ENCODE peak calls at places on chromosomes 13 and 19, in five cellular contexts. One of them, this sample, is unnamed. For H3K36me3, the result is how much of the 10 kb centered on the place peaks cover.

GRCh38 chr13:113651511-113652403 is 6.2 kb downstream of the ATP4B start:
- DNase-seq in mammary epithelial cell: no peak
- DNase-seq in prostate gland: no peak
- DNase-seq in heart left ventricle: peak
- DNase-seq in adrenal gland: peak
- DNase-seq in this sample: no peak

GRCh38 chr19:50556236-50557008 is 11.8 kb downstream of the LRRC4B start:
- DNase-seq in mammary epithelial cell: peak
- DNase-seq in prostate gland: peak
- DNase-seq in heart left ventricle: peak
- DNase-seq in adrenal gland: peak
- DNase-seq in this sample: peak

GRCh38 chr19:43766755-43767043 is 11.9 kb upstream of the SMG9 start:
- DNase-seq in mammary epithelial cell: no peak
- DNase-seq in prostate gland: no peak
- DNase-seq in heart left ventricle: no peak
- DNase-seq in adrenal gland: no peak
- DNase-seq in this sample: no peak

GRCh38 chr13:113783966-113784644 is 25.1 kb downstream of the TMEM255B start:
- DNase-seq in mammary epithelial cell: no peak
- DNase-seq in prostate gland: no peak
- DNase-seq in heart left ventricle: no peak
- DNase-seq in adrenal gland: no peak
- DNase-seq in this sample: no peak

GRCh38 chr19:40249201-40249600 is 22.7 kb upstream of the CCNP start:
- DNase-seq in mammary epithelial cell: no peak
- DNase-seq in prostate gland: peak
- DNase-seq in heart left ventricle: no peak
- DNase-seq in adrenal gland: no peak
- DNase-seq in this sample: no peak

GRCh38 chr13:75635621-75636338 is at the start of gene LMO7:
- DNase-seq in mammary epithelial cell: peak
- DNase-seq in prostate gland: peak
- DNase-seq in heart left ventricle: peak
- DNase-seq in adrenal gland: peak
- DNase-seq in this sample: no peak

GRCh38 chr19:19651076-19651475 is 7.6 kb upstream of the GMIP start:
- DNase-seq in mammary epithelial cell: no peak
- DNase-seq in prostate gland: no peak
- DNase-seq in heart left ventricle: peak
- DNase-seq in adrenal gland: no peak
- DNase-seq in this sample: no peak

GRCh38 chr19:29672933-29673336 is 7.7 kb downstream of the PLEKHF1 start:
- DNase-seq in mammary epithelial cell: no peak
- DNase-seq in prostate gland: no peak
- DNase-seq in heart left ventricle: no peak
- DNase-seq in adrenal gland: no peak
- DNase-seq in this sample: no peak

GRCh38 chr13:32316476-32316875 is 1.2 kb downstream of the BRCA2 start:
- DNase-seq in mammary epithelial cell: no peak
- DNase-seq in prostate gland: no peak
- DNase-seq in heart left ventricle: no peak
- DNase-seq in adrenal gland: no peak
- DNase-seq in this sample: no peak

GRCh38 chr19:29277107-29277506 is 64.2 kb upstream of the UQCRFS1 start:
- DNase-seq in mammary epithelial cell: no peak
- DNase-seq in prostate gland: no peak
- DNase-seq in heart left ventricle: no peak
- DNase-seq in adrenal gland: no peak
- DNase-seq in this sample: no peak

GRCh38 chr13:35923347-35923746 is 207.8 kb downstream of the DCLK1 start:
- DNase-seq in mammary epithelial cell: peak
- DNase-seq in prostate gland: no peak
- DNase-seq in heart left ventricle: peak
- DNase-seq in adrenal gland: peak
- DNase-seq in this sample: peak

GRCh38 chr13:32408296-32408998 is 19.5 kb downstream of the N4BP2L1 start:
- DNase-seq in mammary epithelial cell: no peak
- DNase-seq in prostate gland: no peak
- DNase-seq in heart left ventricle: no peak
- DNase-seq in adrenal gland: no peak
- DNase-seq in this sample: no peak

GRCh38 chr13:45863716-45864590 is 12.4 kb upstream of the SIAH3 start:
- DNase-seq in mammary epithelial cell: no peak
- DNase-seq in prostate gland: no peak
- DNase-seq in heart left ventricle: no peak
- DNase-seq in adrenal gland: no peak
- DNase-seq in this sample: no peak

GRCh38 chr19:18283338-18283737 is 1.9 kb upstream of the JUND start:
- DNase-seq in mammary epithelial cell: no peak
- DNase-seq in prostate gland: no peak
- DNase-seq in heart left ventricle: no peak
- DNase-seq in adrenal gland: no peak
- DNase-seq in this sample: no peak

GRCh38 chr19:18281082-18282020 is at the start of gene JUND:
- DNase-seq in mammary epithelial cell: peak
- DNase-seq in prostate gland: peak
- DNase-seq in heart left ventricle: peak
- DNase-seq in adrenal gland: peak
- DNase-seq in this sample: peak

GRCh38 chr19:18282021-18282787 is 782 bp upstream of the JUND start:
- DNase-seq in mammary epithelial cell: no peak
- DNase-seq in prostate gland: peak
- DNase-seq in heart left ventricle: no peak
- DNase-seq in adrenal gland: peak
- DNase-seq in this sample: peak

GRCh38 chr19:18284710-18285430 is 3.4 kb upstream of the JUND start:
- DNase-seq in mammary epithelial cell: no peak
- DNase-seq in prostate gland: no peak
- DNase-seq in heart left ventricle: no peak
- DNase-seq in adrenal gland: no peak
- DNase-seq in this sample: no peak

DNA sequence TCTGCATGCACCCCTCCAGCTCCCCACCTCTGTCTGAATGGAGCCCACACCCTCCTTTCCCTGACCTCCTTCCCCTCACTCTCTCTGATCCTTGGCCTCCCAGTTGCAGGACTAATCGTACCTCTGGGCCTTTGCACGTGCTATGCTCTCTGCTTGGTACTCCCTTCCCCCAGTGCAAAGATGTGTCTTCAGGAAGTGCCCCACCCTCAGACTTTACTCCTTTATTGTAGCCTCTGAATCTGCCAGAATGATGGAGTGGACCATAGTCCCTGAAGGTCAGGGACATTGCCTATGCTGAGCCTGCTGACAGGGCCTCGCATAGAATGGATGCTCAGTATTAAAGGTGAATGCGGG is 1.3 kb upstream of the JUND start:
- DNase-seq in mammary epithelial cell: no peak
- DNase-seq in prostate gland: no peak
- DNase-seq in heart left ventricle: no peak
- DNase-seq in adrenal gland: no peak
- DNase-seq in this sample: no peak
- H3K4me3 ChIP-seq in mammary epithelial cell: peak
- H3K4me3 ChIP-seq in prostate gland: peak
- H3K4me3 ChIP-seq in heart left ventricle: peak
- H3K4me3 ChIP-seq in adrenal gland: no peak
- H3K4me3 ChIP-seq in this sample: no peak

GRCh38 chr19:42317535-42317934 is 4.4 kb downstream of the TMEM145 start:
- DNase-seq in mammary epithelial cell: no peak
- DNase-seq in prostate gland: no peak
- DNase-seq in heart left ventricle: no peak
- DNase-seq in adrenal gland: no peak
- DNase-seq in this sample: no peak
- TF ChIP-seq CTCF in mammary epithelial cell: no peak
- TF ChIP-seq CTCF in prostate gland: no peak
- TF ChIP-seq CTCF in heart left ventricle: no peak
- TF ChIP-seq CTCF in adrenal gland: no peak
- TF ChIP-seq CTCF in this sample: no peak

DNA sequence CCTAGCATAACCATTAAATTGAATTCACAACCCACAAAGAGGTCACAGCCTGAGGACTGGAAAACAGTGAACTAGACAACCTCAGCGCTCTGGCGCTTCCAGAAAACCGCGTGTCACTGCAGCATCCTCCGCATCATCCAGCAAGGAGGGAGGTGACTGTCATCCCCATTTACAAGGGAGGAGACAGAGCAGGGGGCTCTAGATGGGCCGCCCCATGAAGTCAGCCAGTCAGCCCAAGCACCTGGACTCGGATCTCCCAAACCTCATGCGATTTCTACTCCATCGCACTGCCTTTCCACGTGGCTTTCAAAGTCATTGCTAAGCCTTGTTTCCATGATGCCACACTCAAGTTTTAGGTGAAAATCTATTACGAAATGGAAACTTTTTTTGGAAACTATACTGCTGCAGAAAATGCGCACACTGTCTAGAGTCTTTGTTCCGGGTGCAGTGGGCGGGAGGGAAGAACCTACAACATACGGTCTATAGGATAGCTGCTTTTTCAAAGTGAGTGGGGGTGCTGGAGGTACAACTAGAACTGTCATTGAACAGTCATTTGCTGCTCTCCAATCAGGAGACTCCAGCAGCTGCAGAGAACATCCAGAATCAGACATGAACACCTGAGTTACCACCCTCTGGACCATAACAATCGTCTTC is 2.8 kb downstream of the AP3D1 start:
- DNase-seq in mammary epithelial cell: no peak
- DNase-seq in prostate gland: no peak
- DNase-seq in heart left ventricle: no peak
- DNase-seq in adrenal gland: no peak
- DNase-seq in this sample: no peak
- H3K36me3 ChIP-seq in mammary epithelial cell: under half
- H3K36me3 ChIP-seq in prostate gland: under half
- H3K36me3 ChIP-seq in heart left ventricle: under half
- H3K36me3 ChIP-seq in adrenal gland: under half
- H3K36me3 ChIP-seq in this sample: under half

GRCh38 chr19:23075031-23075733 is 41.6 kb upstream of the ZNF730 start:
- DNase-seq in mammary epithelial cell: peak
- DNase-seq in prostate gland: peak
- DNase-seq in heart left ventricle: peak
- DNase-seq in adrenal gland: peak
- DNase-seq in this sample: peak
- H3K4me3 ChIP-seq in mammary epithelial cell: no peak
- H3K4me3 ChIP-seq in prostate gland: peak
- H3K4me3 ChIP-seq in heart left ventricle: peak
- H3K4me3 ChIP-seq in adrenal gland: peak
- H3K4me3 ChIP-seq in this sample: peak